ENCODE peak calls at places on chromosomes 2 and 18, in eight cellular contexts. One of them, this sample, is unnamed.

GRCh38 chr18:63476666-63477065 is at the start of gene SERPINB5:
- DNase-seq in heart left ventricle: no peak
- DNase-seq in heart right ventricle: no peak
- DNase-seq in SJSA1: no peak
- DNase-seq in Panc1: no peak
- DNase-seq in adipocyte: no peak
- DNase-seq in stomach: peak; percentile 49
- DNase-seq in uterus: no peak
- DNase-seq in this sample: peak; percentile 99

GRCh38 chr2:221999702-222000101 is 299.1 kb downstream of the PAX3 start:
- DNase-seq in heart left ventricle: no peak
- DNase-seq in heart right ventricle: no peak
- DNase-seq in SJSA1: peak; percentile 58
- DNase-seq in Panc1: no peak
- DNase-seq in adipocyte: no peak
- DNase-seq in stomach: no peak
- DNase-seq in uterus: no peak
- DNase-seq in this sample: no peak

GRCh38 chr2:9288681-9289338 is 82.2 kb downstream of the ASAP2 start:
- DNase-seq in heart left ventricle: no peak
- DNase-seq in heart right ventricle: no peak
- DNase-seq in SJSA1: no peak
- DNase-seq in Panc1: no peak
- DNase-seq in adipocyte: peak; percentile 67
- DNase-seq in stomach: no peak
- DNase-seq in uterus: no peak
- DNase-seq in this sample: no peak

GRCh38 chr2:55371387-55371786 is 48.3 kb downstream of the CCDC88A start:
- DNase-seq in heart left ventricle: no peak
- DNase-seq in heart right ventricle: no peak
- DNase-seq in SJSA1: no peak
- DNase-seq in Panc1: no peak
- DNase-seq in adipocyte: peak; percentile 14
- DNase-seq in stomach: no peak
- DNase-seq in uterus: no peak
- DNase-seq in this sample: no peak

GRCh38 chr2:47653909-47654789 is 128.8 kb upstream of the MSH6 start:
- DNase-seq in heart left ventricle: no peak
- DNase-seq in heart right ventricle: no peak
- DNase-seq in SJSA1: no peak
- DNase-seq in Panc1: no peak
- DNase-seq in adipocyte: no peak
- DNase-seq in stomach: no peak
- DNase-seq in uterus: peak; percentile 22
- DNase-seq in this sample: no peak

GRCh38 chr2:127589358-127589757 is 53.9 kb downstream of the MYO7B start:
- DNase-seq in heart left ventricle: no peak
- DNase-seq in heart right ventricle: no peak
- DNase-seq in SJSA1: no peak
- DNase-seq in Panc1: no peak
- DNase-seq in adipocyte: no peak
- DNase-seq in stomach: no peak
- DNase-seq in uterus: no peak
- DNase-seq in this sample: no peak

GRCh38 chr2:171741189-171741588 is 53.9 kb downstream of the DYNC1I2 start:
- DNase-seq in heart left ventricle: no peak
- DNase-seq in heart right ventricle: no peak
- DNase-seq in SJSA1: no peak
- DNase-seq in Panc1: no peak
- DNase-seq in adipocyte: no peak
- DNase-seq in stomach: no peak
- DNase-seq in uterus: no peak
- DNase-seq in this sample: no peak

GRCh38 chr2:29747786-29748470 is 173.5 kb downstream of the ALK start:
- DNase-seq in heart left ventricle: no peak
- DNase-seq in heart right ventricle: no peak
- DNase-seq in SJSA1: peak; percentile 61
- DNase-seq in Panc1: peak; percentile 100
- DNase-seq in adipocyte: peak; percentile 44
- DNase-seq in stomach: no peak
- DNase-seq in uterus: no peak
- DNase-seq in this sample: peak; percentile 100

GRCh38 chr2:32135409-32135808 is 30.3 kb upstream of the SLC30A6 start:
- DNase-seq in heart left ventricle: no peak
- DNase-seq in heart right ventricle: no peak
- DNase-seq in SJSA1: peak; percentile 53
- DNase-seq in Panc1: peak; percentile 27
- DNase-seq in adipocyte: peak; percentile 77
- DNase-seq in stomach: no peak
- DNase-seq in uterus: no peak
- DNase-seq in this sample: no peak

GRCh38 chr2:79292231-79292785 is 132.8 kb upstream of the REG3A start:
- DNase-seq in heart left ventricle: no peak
- DNase-seq in heart right ventricle: no peak
- DNase-seq in SJSA1: no peak
- DNase-seq in Panc1: no peak
- DNase-seq in adipocyte: no peak
- DNase-seq in stomach: no peak
- DNase-seq in uterus: no peak
- DNase-seq in this sample: no peak

GRCh38 chr2:240663791-240664190 is 18.9 kb downstream of the AQP12B start:
- DNase-seq in heart left ventricle: no peak
- DNase-seq in heart right ventricle: no peak
- DNase-seq in SJSA1: no peak
- DNase-seq in Panc1: no peak
- DNase-seq in adipocyte: no peak
- DNase-seq in stomach: no peak
- DNase-seq in uterus: no peak
- DNase-seq in this sample: no peak

DNA sequence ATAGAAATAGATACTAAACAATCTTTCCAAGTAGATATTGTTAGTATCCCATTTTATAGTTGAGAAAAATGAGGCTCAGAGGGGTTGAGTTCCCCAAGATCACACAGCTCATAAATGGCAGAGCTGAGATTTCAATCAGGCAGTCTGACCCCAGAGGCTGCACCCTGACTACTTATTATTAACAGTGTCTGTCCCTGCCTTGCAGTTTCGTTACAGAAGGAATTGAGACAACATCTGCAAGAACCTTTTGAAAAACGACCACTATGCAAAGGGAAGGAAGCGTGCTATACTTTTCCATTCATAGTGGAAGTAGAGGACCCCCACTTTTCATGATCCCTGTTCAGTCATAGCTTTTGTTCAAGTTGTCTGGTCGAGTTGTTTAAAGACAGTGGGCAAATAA is 53.2 kb upstream of the SEC11C start:
- DNase-seq in heart left ventricle: no peak
- DNase-seq in heart right ventricle: no peak
- DNase-seq in SJSA1: no peak
- DNase-seq in Panc1: no peak
- DNase-seq in adipocyte: no peak
- DNase-seq in stomach: no peak
- DNase-seq in uterus: no peak
- DNase-seq in this sample: no peak
- H3K9me3 ChIP-seq in heart left ventricle: no peaks in the 10 kb centered on the region
- H3K9me3 ChIP-seq in heart right ventricle: no peaks in the 10 kb centered on the region
- H3K9me3 ChIP-seq in SJSA1: no peaks in the 10 kb centered on the region
- H3K9me3 ChIP-seq in Panc1: no peaks in the 10 kb centered on the region
- H3K9me3 ChIP-seq in adipocyte: no peaks in the 10 kb centered on the region
- H3K9me3 ChIP-seq in stomach: no peaks in the 10 kb centered on the region
- H3K9me3 ChIP-seq in uterus: no peaks in the 10 kb centered on the region
- H3K9me3 ChIP-seq in this sample: no peaks in the 10 kb centered on the region

GRCh38 chr2:26846334-26846863 is 1.5 kb upstream of the DPYSL5 start:
- DNase-seq in heart left ventricle: peak; percentile 64
- DNase-seq in heart right ventricle: peak; percentile 55
- DNase-seq in SJSA1: peak; percentile 67
- DNase-seq in Panc1: peak; percentile 35
- DNase-seq in adipocyte: peak; percentile 94
- DNase-seq in stomach: peak; percentile 67
- DNase-seq in uterus: peak; percentile 62
- DNase-seq in this sample: no peak
- H3K9me3 ChIP-seq in heart left ventricle: no peaks in the 10 kb centered on the region
- H3K9me3 ChIP-seq in heart right ventricle: no peaks in the 10 kb centered on the region
- H3K9me3 ChIP-seq in SJSA1: no peaks in the 10 kb centered on the region
- H3K9me3 ChIP-seq in Panc1: no peaks in the 10 kb centered on the region
- H3K9me3 ChIP-seq in adipocyte: no peaks in the 10 kb centered on the region
- H3K9me3 ChIP-seq in stomach: no peaks in the 10 kb centered on the region
- H3K9me3 ChIP-seq in uterus: no peaks in the 10 kb centered on the region
- H3K9me3 ChIP-seq in this sample: no peaks in the 10 kb centered on the region

GRCh38 chr2:83879127-83879526 is 580.0 kb downstream of the SUCLG1 start:
- DNase-seq in heart left ventricle: no peak
- DNase-seq in heart right ventricle: no peak
- DNase-seq in SJSA1: no peak
- DNase-seq in Panc1: no peak
- DNase-seq in adipocyte: no peak
- DNase-seq in stomach: no peak
- DNase-seq in uterus: no peak
- DNase-seq in this sample: no peak

GRCh38 chr2:83873110-83873509 is 586.0 kb downstream of the SUCLG1 start:
- DNase-seq in heart left ventricle: no peak
- DNase-seq in heart right ventricle: no peak
- DNase-seq in SJSA1: no peak
- DNase-seq in Panc1: no peak
- DNase-seq in adipocyte: no peak
- DNase-seq in stomach: no peak
- DNase-seq in uterus: no peak
- DNase-seq in this sample: no peak

GRCh38 chr2:83874066-83874465 is 585.0 kb downstream of the SUCLG1 start:
- DNase-seq in heart left ventricle: no peak
- DNase-seq in heart right ventricle: no peak
- DNase-seq in SJSA1: no peak
- DNase-seq in Panc1: no peak
- DNase-seq in adipocyte: no peak
- DNase-seq in stomach: no peak
- DNase-seq in uterus: no peak
- DNase-seq in this sample: no peak

DNA sequence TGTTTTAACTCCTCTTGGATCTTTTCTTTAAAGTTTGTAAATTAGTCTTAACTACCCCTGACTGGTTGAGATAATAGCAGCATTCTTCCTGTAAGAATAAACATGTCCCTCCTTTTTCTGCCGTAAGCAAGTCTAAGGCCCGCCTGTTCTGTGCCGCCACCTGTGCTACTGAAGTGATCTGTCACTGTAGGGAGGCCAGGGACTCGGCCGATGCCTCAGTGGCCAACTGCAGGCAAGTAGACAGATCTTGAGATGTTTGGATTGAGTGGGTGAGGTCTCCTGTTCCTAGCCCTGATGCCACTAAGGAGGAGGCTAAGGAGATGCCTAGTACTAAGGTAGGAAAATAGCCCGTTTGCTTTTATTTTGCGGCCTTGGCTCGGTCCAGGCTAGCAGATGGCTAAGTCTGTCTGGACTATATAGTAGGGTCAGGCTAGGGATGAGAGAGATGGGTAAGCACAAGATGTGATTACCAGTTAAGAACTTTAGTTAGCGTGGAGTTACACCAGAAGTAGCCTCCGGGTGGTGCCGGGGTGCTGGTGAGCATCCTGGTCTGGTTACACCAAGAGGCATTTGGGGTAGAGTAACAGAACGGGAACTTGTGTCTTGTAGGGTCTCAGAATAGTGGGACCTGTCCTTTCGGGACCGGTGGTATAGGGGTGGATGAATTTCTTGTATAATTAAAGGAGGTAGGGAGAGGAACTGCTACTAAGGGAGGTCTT is 584.2 kb downstream of the SUCLG1 start:
- DNase-seq in heart left ventricle: no peak
- DNase-seq in heart right ventricle: no peak
- DNase-seq in SJSA1: no peak
- DNase-seq in Panc1: no peak
- DNase-seq in adipocyte: no peak
- DNase-seq in stomach: no peak
- DNase-seq in uterus: no peak
- DNase-seq in this sample: no peak
- H3K9me3 ChIP-seq in heart left ventricle: peaks cover 6% of the 10 kb centered on the region
- H3K9me3 ChIP-seq in heart right ventricle: no peaks in the 10 kb centered on the region
- H3K9me3 ChIP-seq in SJSA1: no peaks in the 10 kb centered on the region
- H3K9me3 ChIP-seq in Panc1: no peaks in the 10 kb centered on the region
- H3K9me3 ChIP-seq in adipocyte: peaks cover 2% of the 10 kb centered on the region
- H3K9me3 ChIP-seq in stomach: peaks cover 14% of the 10 kb centered on the region
- H3K9me3 ChIP-seq in uterus: no peaks in the 10 kb centered on the region
- H3K9me3 ChIP-seq in this sample: peaks cover 2% of the 10 kb centered on the region

GRCh38 chr2:187825-188224 is 76.0 kb downstream of the SH3YL1 start:
- DNase-seq in heart left ventricle: no peak
- DNase-seq in heart right ventricle: no peak
- DNase-seq in SJSA1: no peak
- DNase-seq in Panc1: no peak
- DNase-seq in adipocyte: no peak
- DNase-seq in stomach: no peak
- DNase-seq in uterus: no peak
- DNase-seq in this sample: no peak
- H3K9me3 ChIP-seq in heart left ventricle: peaks cover 9% of the 10 kb centered on the region
- H3K9me3 ChIP-seq in heart right ventricle: no peaks in the 10 kb centered on the region
- H3K9me3 ChIP-seq in SJSA1: no peaks in the 10 kb centered on the region
- H3K9me3 ChIP-seq in Panc1: peaks cover 9% of the 10 kb centered on the region
- H3K9me3 ChIP-seq in adipocyte: peaks cover 13% of the 10 kb centered on the region
- H3K9me3 ChIP-seq in stomach: peaks cover 11% of the 10 kb centered on the region
- H3K9me3 ChIP-seq in uterus: no peaks in the 10 kb centered on the region
- H3K9me3 ChIP-seq in this sample: no peaks in the 10 kb centered on the region

DNA sequence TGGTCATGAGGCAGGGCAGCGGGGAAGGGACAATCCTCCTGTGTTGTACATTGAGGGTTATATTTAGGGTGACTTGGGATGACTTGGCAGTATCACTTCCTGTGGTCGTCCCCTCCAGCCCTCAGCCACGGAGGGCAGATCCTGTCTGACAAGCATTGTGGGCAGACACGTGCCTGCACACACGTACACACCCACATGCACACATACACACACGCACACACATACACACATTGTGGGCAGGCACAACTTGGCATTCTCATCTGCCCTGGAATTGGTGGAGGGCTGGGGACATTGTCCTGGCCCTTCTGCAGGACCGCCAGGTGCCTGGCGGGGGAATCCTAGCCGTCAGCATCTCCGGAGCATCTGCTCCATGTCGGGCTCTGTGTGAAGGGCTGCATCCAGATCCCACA is 47.6 kb downstream of the ODC1 start:
- DNase-seq in heart left ventricle: peak; percentile 63
- DNase-seq in heart right ventricle: peak; percentile 50
- DNase-seq in SJSA1: no peak
- DNase-seq in Panc1: no peak
- DNase-seq in adipocyte: no peak
- DNase-seq in stomach: no peak
- DNase-seq in uterus: no peak
- DNase-seq in this sample: no peak
- H3K9me3 ChIP-seq in heart left ventricle: no peaks in the 10 kb centered on the region
- H3K9me3 ChIP-seq in heart right ventricle: no peaks in the 10 kb centered on the region
- H3K9me3 ChIP-seq in SJSA1: no peaks in the 10 kb centered on the region
- H3K9me3 ChIP-seq in Panc1: no peaks in the 10 kb centered on the region
- H3K9me3 ChIP-seq in adipocyte: no peaks in the 10 kb centered on the region
- H3K9me3 ChIP-seq in stomach: no peaks in the 10 kb centered on the region
- H3K9me3 ChIP-seq in uterus: no peaks in the 10 kb centered on the region
- H3K9me3 ChIP-seq in this sample: no peaks in the 10 kb centered on the region

GRCh38 chr18:66999003-66999402 is 395.1 kb upstream of the CDH19 start:
- DNase-seq in heart left ventricle: no peak
- DNase-seq in heart right ventricle: no peak
- DNase-seq in SJSA1: no peak
- DNase-seq in Panc1: no peak
- DNase-seq in adipocyte: no peak
- DNase-seq in stomach: no peak
- DNase-seq in uterus: no peak
- DNase-seq in this sample: no peak
- H3K9me3 ChIP-seq in heart left ventricle: peaks cover 2% of the 10 kb centered on the region
- H3K9me3 ChIP-seq in heart right ventricle: no peaks in the 10 kb centered on the region
- H3K9me3 ChIP-seq in SJSA1: peaks cover under 1% of the 10 kb centered on the region
- H3K9me3 ChIP-seq in Panc1: no peaks in the 10 kb centered on the region
- H3K9me3 ChIP-seq in adipocyte: no peaks in the 10 kb centered on the region
- H3K9me3 ChIP-seq in stomach: no peaks in the 10 kb centered on the region
- H3K9me3 ChIP-seq in uterus: no peaks in the 10 kb centered on the region
- H3K9me3 ChIP-seq in this sample: no peaks in the 10 kb centered on the region

GRCh38 chr2:189997016-189997415 is 65.5 kb downstream of the MSTN start:
- DNase-seq in heart left ventricle: no peak
- DNase-seq in heart right ventricle: no peak
- DNase-seq in SJSA1: no peak
- DNase-seq in Panc1: no peak
- DNase-seq in adipocyte: no peak
- DNase-seq in stomach: no peak
- DNase-seq in uterus: no peak
- DNase-seq in this sample: no peak
- H3K9me3 ChIP-seq in heart left ventricle: peaks cover 39% of the 10 kb centered on the region
- H3K9me3 ChIP-seq in heart right ventricle: peaks cover 13% of the 10 kb centered on the region
- H3K9me3 ChIP-seq in SJSA1: no peaks in the 10 kb centered on the region
- H3K9me3 ChIP-seq in Panc1: peaks cover 3% of the 10 kb centered on the region
- H3K9me3 ChIP-seq in adipocyte: peaks cover 31% of the 10 kb centered on the region
- H3K9me3 ChIP-seq in stomach: peaks cover 18% of the 10 kb centered on the region
- H3K9me3 ChIP-seq in uterus: no peaks in the 10 kb centered on the region
- H3K9me3 ChIP-seq in this sample: no peaks in the 10 kb centered on the region

This sample was measured in keratinocyte.